ENCODE peak calls at places on chromosome 19, in four cellular contexts. T, V, E and G are unnamed samples.
A peak's percentile ranks its signal among the peaks of the same experiment; 100 is the strongest.

GRCh38 chr19:35846038-35846668 is 6.2 kb downstream of the NPHS1 start:
- DNase-seq in T (peak; percentile 5), V (no peak), E (no peak), G (no peak)

GRCh38 chr19:56765107-56765506 is 75.4 kb downstream of the PEG3 start:
- DNase-seq in T (no peak), V (no peak), E (peak; percentile 29), G (no peak)

GRCh38 chr19:2456301-2456570 is 523 bp downstream of the LMNB2 start:
- DNase-seq in T (no peak), V (no peak), E (no peak), G (no peak)

GRCh38 chr19:21098291-21098690 is 16.3 kb downstream of the ZNF714 start:
- DNase-seq in T (no peak), V (no peak), E (no peak), G (no peak)

GRCh38 chr19:24033308-24033961 is 53.6 kb upstream of the ZNF254 start:
- DNase-seq in T (peak; percentile 97), V (peak; percentile 50), E (peak; percentile 94), G (peak; percentile 92)

GRCh38 chr19:35901854-35902661 is at the start of gene HCST:
- DNase-seq in T (no peak), V (no peak), E (no peak), G (no peak)

GRCh38 chr19:35641515-35642151 is at the start of gene ETV2:
- DNase-seq in T (peak; percentile 38), V (no peak), E (no peak), G (peak; percentile 66)

GRCh38 chr19:37537391-37537947 is 30.7 kb downstream of the ZNF793 start:
- DNase-seq in T (peak; percentile 13), V (no peak), E (no peak), G (no peak)

GRCh38 chr19:50046649-50047503 is 21.1 kb downstream of the ZNF473 start:
- DNase-seq in T (peak; percentile 5), V (no peak), E (peak; percentile 43), G (no peak)

GRCh38 chr19:42524943-42525342 is 3.3 kb downstream of the CEACAM1 start:
- DNase-seq in T (no peak), V (no peak), E (no peak), G (no peak)

GRCh38 chr19:3270908-3271307 is 46.4 kb downstream of the CELF5 start:
- DNase-seq in T (peak; percentile 52), V (no peak), E (no peak), G (no peak)

DNA sequence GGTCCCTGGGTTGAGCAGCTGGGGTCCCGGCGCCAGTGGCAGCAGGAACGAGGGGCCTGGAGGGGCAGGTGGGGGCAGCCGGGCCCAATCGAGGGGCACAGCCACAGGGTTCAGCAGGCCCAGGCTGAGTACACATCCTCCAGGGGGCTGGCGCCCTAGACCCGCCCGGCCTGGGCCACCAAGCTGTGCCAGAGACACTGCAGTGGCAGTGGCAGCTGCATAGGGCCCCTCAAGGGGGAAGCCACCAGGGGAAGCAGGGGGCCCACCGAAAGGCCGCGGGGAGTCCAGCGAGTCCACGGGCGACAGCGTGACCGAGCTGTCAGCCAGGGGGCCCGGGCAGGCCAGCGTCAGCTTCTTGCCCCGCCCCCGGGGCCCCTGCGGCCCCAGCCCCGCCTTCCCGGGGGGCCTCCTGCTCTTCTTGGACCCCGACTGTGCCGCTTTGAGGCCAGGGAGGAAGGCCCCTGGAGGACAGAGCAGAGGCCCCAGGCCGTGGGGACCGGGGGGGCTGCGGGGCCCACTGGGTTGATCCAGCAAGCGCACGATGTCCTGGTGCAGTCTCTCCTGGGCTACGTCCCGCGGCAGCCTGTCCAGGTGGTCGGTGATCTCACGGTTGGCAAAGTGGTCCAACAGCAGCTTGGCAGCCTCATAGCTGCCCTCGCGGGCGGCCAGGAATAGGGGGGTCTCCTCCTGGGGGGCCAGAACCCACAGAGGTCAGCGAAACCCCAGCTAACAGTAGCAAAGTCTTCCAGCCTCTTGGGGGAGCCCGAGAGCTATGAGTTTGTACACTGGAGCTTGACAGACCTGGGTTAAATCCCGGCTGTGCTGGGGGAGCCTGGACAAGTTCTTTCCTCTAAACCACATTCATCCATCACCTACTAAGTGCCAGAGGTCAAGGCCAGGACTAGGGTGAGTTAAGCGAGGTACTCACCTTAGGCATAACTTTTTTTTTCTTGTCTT is 39.5 kb downstream of the NOTCH3 start:
- DNase-seq in T (peak; percentile 47), V (no peak), E (no peak), G (peak; percentile 70)
- TF ChIP-seq CTCF in T (peak; percentile 59), V (peak; percentile 49), E (no peak), G (peak; percentile 68)

GRCh38 chr19:16026131-16026530 is 50.2 kb upstream of the TPM4 start:
- DNase-seq in T (no peak), V (no peak), E (no peak), G (no peak)

GRCh38 chr19:16026756-16027155 is 49.5 kb upstream of the TPM4 start:
- DNase-seq in T (no peak), V (no peak), E (no peak), G (no peak)

GRCh38 chr19:16023558-16023915 is 52.8 kb upstream of the TPM4 start:
- DNase-seq in T (no peak), V (no peak), E (no peak), G (no peak)

GRCh38 chr19:16024266-16025107 is 51.8 kb upstream of the TPM4 start:
- DNase-seq in T (no peak), V (no peak), E (no peak), G (no peak)

GRCh38 chr19:16025108-16026101 is 50.9 kb upstream of the TPM4 start:
- DNase-seq in T (peak; percentile 68), V (no peak), E (no peak), G (no peak)
- TF ChIP-seq CTCF in T (peak; percentile 76), V (peak; percentile 63), E (peak; percentile 40), G (no peak)

GRCh38 chr19:33156354-33156753 is 24.4 kb downstream of the WDR88 start:
- DNase-seq in T (peak; percentile 61), V (no peak), E (no peak), G (no peak)
- TF ChIP-seq CTCF in T (no peak), V (no peak), E (no peak), G (no peak)

GRCh38 chr19:10338940-10339339 is 484 bp downstream of the ICAM3 start:
- DNase-seq in T (no peak), V (no peak), E (no peak), G (no peak)

GRCh38 chr19:10343495-10343894 is 4.1 kb upstream of the ICAM3 start:
- DNase-seq in T (no peak), V (no peak), E (no peak), G (no peak)

GRCh38 chr19:10335149-10336053 is 2.1 kb upstream of the RAVER1 start:
- DNase-seq in T (no peak), V (no peak), E (no peak), G (no peak)

GRCh38 chr19:10339977-10340376 is 553 bp upstream of the ICAM3 start:
- DNase-seq in T (no peak), V (no peak), E (no peak), G (no peak)

DNA sequence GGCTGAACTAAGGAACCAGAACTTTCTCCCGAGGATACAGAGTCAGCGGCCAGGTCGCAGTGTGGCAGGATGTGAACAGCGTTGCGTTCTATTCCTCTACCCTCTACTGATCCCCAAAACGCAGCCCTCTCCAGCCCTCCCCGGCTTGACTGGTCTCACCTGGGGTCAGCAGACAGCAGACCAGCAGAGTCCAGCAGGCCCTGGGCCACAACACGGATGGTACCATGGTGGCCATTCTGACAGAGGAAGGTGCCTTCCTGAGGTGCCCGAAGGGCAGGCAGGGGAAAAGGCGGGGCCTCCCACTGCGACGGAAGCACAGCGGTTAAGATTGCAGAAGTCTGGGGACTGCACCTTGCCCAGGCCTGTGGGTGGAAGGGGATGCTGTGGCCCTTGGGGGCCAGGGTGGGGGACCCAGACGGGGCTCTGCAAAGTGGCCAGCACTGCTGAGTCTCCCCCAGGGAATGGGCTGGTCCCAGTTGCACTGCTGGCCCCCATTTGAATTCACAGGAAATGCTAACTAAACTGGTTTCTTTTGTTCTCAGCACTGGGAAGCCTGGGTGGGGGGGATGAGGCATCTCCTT is at the start of gene ICAM3:
- DNase-seq in T (no peak), V (no peak), E (no peak), G (peak; percentile 79)
- TF ChIP-seq CTCF in T (no peak), V (no peak), E (no peak), G (no peak)

DNA sequence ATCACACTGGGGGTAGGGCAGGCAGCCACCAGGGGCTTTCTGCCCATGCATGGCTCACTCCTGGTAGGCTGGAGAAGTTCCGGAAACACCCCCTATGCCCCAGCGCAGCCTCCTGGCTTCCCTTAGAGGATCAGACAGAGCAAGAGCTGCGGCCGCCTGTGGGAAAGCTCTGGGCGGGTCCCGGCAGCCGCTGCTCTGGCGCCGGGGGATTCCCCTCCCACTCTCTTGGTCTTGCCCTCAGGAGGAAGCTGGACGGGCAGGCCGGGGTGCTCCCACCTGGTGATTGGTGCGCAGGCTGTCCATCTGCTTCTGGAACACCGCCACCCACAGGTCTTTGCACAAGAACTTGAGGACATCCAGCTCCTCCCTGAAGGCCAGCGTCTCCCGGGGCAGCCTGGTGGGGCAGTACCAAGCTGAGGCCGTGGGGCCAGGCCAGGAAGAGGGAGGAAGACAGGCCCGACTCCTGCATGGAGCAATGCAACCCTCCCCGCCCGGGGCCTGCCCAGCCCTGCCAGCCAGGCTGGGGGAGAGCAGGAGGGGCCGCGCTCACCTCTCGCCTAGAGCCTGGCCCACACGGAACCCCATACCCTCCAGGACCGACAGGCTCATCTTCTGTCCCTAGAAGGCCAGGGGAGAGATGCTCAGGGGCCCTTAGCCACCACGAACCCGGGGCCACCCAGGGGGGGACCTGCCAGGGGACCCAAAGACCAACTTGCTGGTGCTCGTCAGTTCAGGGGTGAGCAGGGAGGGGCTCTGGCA is 4.0 kb upstream of the NKPD1 start:
- DNase-seq in T (peak; percentile 88), V (no peak), E (peak; percentile 92), G (peak; percentile 88)
- TF ChIP-seq CTCF in T (peak; percentile 31), V (no peak), E (peak; percentile 44), G (peak; percentile 29)

GRCh38 chr19:40530091-40530901 is 46.4 kb upstream of the SHKBP1 start:
- DNase-seq in T (no peak), V (no peak), E (no peak), G (peak; percentile 45)
- TF ChIP-seq CTCF in T (peak; percentile 23), V (peak; percentile 35), E (peak; percentile 34), G (peak; percentile 23)

GRCh38 chr19:7933411-7933810 is 7.5 kb upstream of the CTXN1 start:
- DNase-seq in T (no peak), V (no peak), E (no peak), G (no peak)
- TF ChIP-seq CTCF in T (peak; percentile 42), V (peak; percentile 46), E (no peak), G (peak; percentile 22)